ENCODE peak calls at places on chromosomes 2 and 18, in nine cellular contexts. E is T-helper 2 cell; D is activated CD4-positive, alpha-beta T cell treated with anti-CD3 and anti-CD28 coated beads, Interleukin-2, amount 50 U/mL, for 24 hours; F is coronary artery; V is DMS 273 treated with DMSO at 0.1 percent for 48 hours; B is aorta; I is BE2C; L is activated CD4-positive, CD25-positive, alpha-beta regulatory T cell treated with anti-CD3 and anti-CD28 coated beads, Interleukin-2, amount 50 U/mL, for 72 hours; U is GM04503. O is an unnamed sample.

GRCh38 chr2:75012080-75012479 is 53.6 kb downstream of the POLE4 start:
- DNase-seq in L (no peak), D (no peak), F (no peak), U (no peak), E (no peak), B (no peak), I (no peak), V (no peak), O (no peak)

GRCh38 chr2:204126705-204127104 is 190.1 kb downstream of the ICOS start:
- DNase-seq in F (no peak), E (no peak), U (no peak), B (no peak), D (no peak), L (no peak), V (no peak), I (no peak), O (peak)

GRCh38 chr2:16238001-16238755 is 297.8 kb downstream of the MYCN start:
- DNase-seq in U (no peak), F (no peak), D (no peak), I (peak), E (no peak), B (no peak), V (no peak), L (no peak), O (no peak)

GRCh38 chr18:61635901-61636528 is 256.8 kb downstream of the RNF152 start:
- DNase-seq in I (peak), B (no peak), D (no peak), U (no peak), V (peak), E (peak), F (peak), L (no peak), O (peak)

GRCh38 chr2:1472350-1472749 is 59.1 kb downstream of the TPO start:
- DNase-seq in D (no peak), F (no peak), B (no peak), L (no peak), I (no peak), V (no peak), U (no peak), E (no peak), O (no peak)

GRCh38 chr18:69628774-69629359 is 228.2 kb downstream of the DOK6 start:
- DNase-seq in B (no peak), F (no peak), U (no peak), L (no peak), I (no peak), D (no peak), V (peak), E (no peak), O (no peak)

GRCh38 chr18:24072743-24073142 is 58.2 kb downstream of the TTC39C start:
- DNase-seq in D (no peak), V (no peak), I (no peak), L (no peak), U (no peak), E (no peak), F (no peak), B (no peak), O (no peak)

GRCh38 chr2:172179045-172179742 is 76.5 kb upstream of the DLX2 start:
- DNase-seq in U (no peak), F (no peak), L (no peak), E (no peak), I (no peak), B (no peak), D (no peak), V (no peak), O (no peak)

GRCh38 chr2:237996041-237996593 is 29.3 kb downstream of the UBE2F start:
- DNase-seq in D (no peak), E (no peak), V (no peak), I (no peak), U (peak), F (no peak), B (peak), L (no peak), O (no peak)

GRCh38 chr18:31741096-31741735 is 19.5 kb downstream of the SLC25A52 start:
- DNase-seq in V (no peak), L (peak), I (peak), U (no peak), F (no peak), E (peak), D (peak), B (no peak), O (no peak)

GRCh38 chr2:70557171-70557838 is 3.7 kb upstream of the TGFA start:
- DNase-seq in F (no peak), D (no peak), U (no peak), I (no peak), L (no peak), V (no peak), E (no peak), B (no peak), O (no peak)

GRCh38 chr2:10501980-10502802 is 54.1 kb upstream of the ODC1 start:
- DNase-seq in F (peak), E (no peak), V (no peak), L (no peak), U (no peak), I (no peak), B (no peak), D (no peak), O (no peak)

GRCh38 chr2:215409331-215410127 is 26.3 kb downstream of the FN1 start:
- DNase-seq in D (no peak), V (no peak), U (no peak), E (no peak), I (no peak), F (no peak), B (no peak), L (no peak), O (no peak)

O was measured in H1.